ENCODE peak calls at places on chromosomes 12 and 14, in six cellular contexts. W is HT1080; Z is NCI-H1436; U is NCI-H1417 treated with DMSO at 0.1 percent for 48 hours; C is NCI-H1092 treated with DMSO at 0.1 percent for 48 hours; N is CD4-positive, alpha-beta T cell. D is an unnamed sample.

GRCh38 chr14:93974833-93975232 is 1.5 kb downstream of the ASB2 start:
- DNase-seq in W (no peak), Z (no peak), U (no peak), C (no peak), N (no peak), D (no peak)

GRCh38 chr12:108305520-108305919 is 33.6 kb downstream of the CMKLR1 start:
- DNase-seq in W (peak), Z (no peak), U (no peak), C (no peak), N (no peak), D (no peak)

GRCh38 chr14:100614803-100615202 is 27.6 kb upstream of the BEGAIN start:
- DNase-seq in W (no peak), Z (no peak), U (no peak), C (no peak), N (no peak), D (no peak)

GRCh38 chr12:18955594-18955993 is 173.9 kb upstream of the PLEKHA5 start:
- DNase-seq in W (peak), Z (no peak), U (no peak), C (no peak), N (no peak), D (no peak)

GRCh38 chr12:54680374-54680773 is 32.2 kb upstream of the DCD start:
- DNase-seq in W (peak), Z (no peak), U (no peak), C (no peak), N (no peak), D (no peak)

GRCh38 chr12:89309452-89309802 is 42.9 kb downstream of the DUSP6 start:
- DNase-seq in W (peak), Z (no peak), U (no peak), C (no peak), N (no peak), D (no peak)

GRCh38 chr14:32043624-32044023 is 33.5 kb upstream of the ARHGAP5 start:
- DNase-seq in W (no peak), Z (no peak), U (no peak), C (no peak), N (no peak), D (no peak)

GRCh38 chr12:90058721-90059120 is 350.1 kb upstream of the ATP2B1 start:
- DNase-seq in W (peak), Z (no peak), U (no peak), C (no peak), N (no peak), D (no peak)

GRCh38 chr12:55057466-55057865 is 37.7 kb downstream of the NEUROD4 start:
- DNase-seq in W (peak), Z (peak), U (no peak), C (peak), N (no peak), D (peak)

GRCh38 chr12:52524898-52525591 is 4.9 kb upstream of the KRT5 start:
- DNase-seq in W (no peak), Z (no peak), U (no peak), C (no peak), N (no peak), D (no peak)

GRCh38 chr14:35423621-35424020 is 19.1 kb upstream of the NFKBIA start:
- DNase-seq in W (no peak), Z (no peak), U (no peak), C (no peak), N (no peak), D (no peak)

GRCh38 chr12:2194060-2194459 is 141.3 kb downstream of the CACNA1C start:
- DNase-seq in W (no peak), Z (no peak), U (no peak), C (no peak), N (no peak), D (no peak)

GRCh38 chr14:100078997-100079561 is 13.9 kb downstream of the EVL start:
- DNase-seq in W (peak), Z (no peak), U (no peak), C (no peak), N (peak), D (no peak)

GRCh38 chr12:72448089-72448488 is 175.9 kb downstream of the TRHDE start:
- DNase-seq in W (no peak), Z (no peak), U (no peak), C (no peak), N (no peak), D (no peak)

GRCh38 chr12:124455336-124455735 is 112.1 kb downstream of the NCOR2 start:
- DNase-seq in W (no peak), Z (no peak), U (no peak), C (no peak), N (no peak), D (no peak)

GRCh38 chr12:104672501-104673265 is 215.9 kb downstream of the CHST11 start:
- DNase-seq in W (peak), Z (no peak), U (no peak), C (no peak), N (no peak), D (no peak)

GRCh38 chr14:105582639-105583038 is 56.3 kb downstream of the TMEM121 start:
- DNase-seq in W (no peak), Z (no peak), U (no peak), C (no peak), N (no peak), D (no peak)

GRCh38 chr14:68312884-68313725 is 479.8 kb downstream of the ZFP36L1 start:
- DNase-seq in W (no peak), Z (no peak), U (no peak), C (no peak), N (no peak), D (no peak)

GRCh38 chr12:21433525-21433924 is 3.9 kb upstream of the PYROXD1 start:
- DNase-seq in W (no peak), Z (no peak), U (no peak), C (no peak), N (no peak), D (no peak)